ENCODE peak calls at places on chromosomes 2 and 18, in five cellular contexts. W is NCI-H1417, H is AG09309, S is cardiac fibroblast, B is amniotic stem cell. J is an unnamed sample.

GRCh38 chr2:63029058-63029457 is 21.6 kb upstream of the OTX1 start:
- DNase-seq in W (no peak), H (no peak), S (peak), B (no peak), J (no peak)

GRCh38 chr2:68832161-68832869 is 38.9 kb downstream of the BMP10 start:
- DNase-seq in W (no peak), H (no peak), S (peak), B (no peak), J (peak)

GRCh38 chr2:240687045-240687740 is 4.5 kb upstream of the AQP12A start:
- DNase-seq in W (no peak), H (no peak), S (no peak), B (no peak), J (no peak)

GRCh38 chr2:38384344-38384743 is 7.3 kb upstream of the ATL2 start:
- DNase-seq in W (no peak), H (no peak), S (no peak), B (no peak), J (no peak)

GRCh38 chr18:35253655-35254287 is 12.9 kb downstream of the ZNF397 start:
- DNase-seq in W (no peak), H (no peak), S (no peak), B (no peak), J (no peak)

GRCh38 chr18:65093341-65093740 is 657.5 kb upstream of the CDH7 start:
- DNase-seq in W (no peak), H (no peak), S (no peak), B (no peak), J (no peak)

GRCh38 chr18:31176531-31176930 is 13.9 kb upstream of the DSC1 start:
- DNase-seq in W (no peak), H (no peak), S (no peak), B (no peak), J (no peak)

GRCh38 chr2:128554151-128554769 is 235.6 kb upstream of the HS6ST1 start:
- DNase-seq in W (no peak), H (no peak), S (no peak), B (no peak), J (no peak)

J was measured in skeletal muscle cell.